ENCODE peak calls at places on chromosomes 13 and 19, in six cellular contexts. One of them, this sample, is unnamed.

GRCh38 chr13:78601124-78601885 is 2.0 kb downstream of the POU4F1 start:
- DNase-seq in mesenchymal stem cell: no peak
- DNase-seq in H1: peak; percentile 65
- DNase-seq in H9: peak; percentile 46
- DNase-seq in mesendoderm: no peak
- DNase-seq in IMR-90: peak; percentile 7
- DNase-seq in this sample: peak; percentile 48

GRCh38 chr13:112616586-112617381 is 28.8 kb upstream of the TUBGCP3 start:
- DNase-seq in IMR-90: peak; percentile 52
- DNase-seq in mesendoderm: peak; percentile 75
- DNase-seq in mesenchymal stem cell: peak; percentile 60
- DNase-seq in H9: peak; percentile 69
- DNase-seq in H1: peak; percentile 53
- DNase-seq in this sample: no peak

GRCh38 chr19:56294557-56294956 is 20.1 kb downstream of the ZSCAN5A start:
- DNase-seq in IMR-90: peak; percentile 15
- DNase-seq in H9: no peak
- DNase-seq in mesenchymal stem cell: no peak
- DNase-seq in H1: no peak
- DNase-seq in mesendoderm: no peak
- DNase-seq in this sample: no peak

GRCh38 chr19:15962319-15962718 is 13.5 kb downstream of the OR10H4 start:
- DNase-seq in H9: no peak
- DNase-seq in H1: no peak
- DNase-seq in mesendoderm: no peak
- DNase-seq in mesenchymal stem cell: no peak
- DNase-seq in IMR-90: no peak
- DNase-seq in this sample: no peak

GRCh38 chr19:52566588-52566987 is 3.5 kb upstream of the ZNF701 start:
- DNase-seq in mesendoderm: peak; percentile 54
- DNase-seq in IMR-90: peak; percentile 84
- DNase-seq in H1: no peak
- DNase-seq in H9: no peak
- DNase-seq in mesenchymal stem cell: peak; percentile 84
- DNase-seq in this sample: no peak

GRCh38 chr13:98717256-98717655 is 35.2 kb downstream of the SLC15A1 start:
- DNase-seq in IMR-90: no peak
- DNase-seq in mesendoderm: no peak
- DNase-seq in H1: no peak
- DNase-seq in H9: no peak
- DNase-seq in mesenchymal stem cell: no peak
- DNase-seq in this sample: no peak

GRCh38 chr13:40316301-40316700 is 350.1 kb downstream of the FOXO1 start:
- DNase-seq in mesendoderm: no peak
- DNase-seq in IMR-90: no peak
- DNase-seq in H1: no peak
- DNase-seq in mesenchymal stem cell: no peak
- DNase-seq in H9: no peak
- DNase-seq in this sample: no peak

GRCh38 chr19:1910169-1910568 is 5.0 kb downstream of the ADAT3 start:
- DNase-seq in IMR-90: peak; percentile 20
- DNase-seq in mesenchymal stem cell: peak; percentile 56
- DNase-seq in mesendoderm: no peak
- DNase-seq in H1: no peak
- DNase-seq in H9: no peak
- DNase-seq in this sample: no peak

GRCh38 chr13:23087884-23088283 is 92.9 kb upstream of the SGCG start:
- DNase-seq in mesenchymal stem cell: no peak
- DNase-seq in IMR-90: peak; percentile 20
- DNase-seq in H9: peak; percentile 53
- DNase-seq in H1: peak; percentile 69
- DNase-seq in mesendoderm: peak; percentile 72
- DNase-seq in this sample: no peak

GRCh38 chr19:3494559-3494958 is 5.9 kb downstream of the DOHH start:
- DNase-seq in mesendoderm: no peak
- DNase-seq in H1: no peak
- DNase-seq in mesenchymal stem cell: no peak
- DNase-seq in IMR-90: no peak
- DNase-seq in H9: no peak
- DNase-seq in this sample: no peak

GRCh38 chr13:111625526-111626315 is 305.3 kb downstream of the TEX29 start:
- DNase-seq in IMR-90: no peak
- DNase-seq in mesenchymal stem cell: no peak
- DNase-seq in mesendoderm: no peak
- DNase-seq in H9: peak; percentile 10
- DNase-seq in H1: no peak
- DNase-seq in this sample: no peak

GRCh38 chr19:34364830-34365462 is at the start of gene GPI:
- DNase-seq in mesenchymal stem cell: peak; percentile 36
- DNase-seq in H9: peak; percentile 78
- DNase-seq in mesendoderm: peak; percentile 45
- DNase-seq in IMR-90: peak; percentile 24
- DNase-seq in H1: peak; percentile 83
- DNase-seq in this sample: no peak

GRCh38 chr13:54210397-54211050 is 1181.9 kb downstream of the OLFM4 start:
- DNase-seq in mesenchymal stem cell: no peak
- DNase-seq in H9: no peak
- DNase-seq in IMR-90: no peak
- DNase-seq in mesendoderm: peak; percentile 68
- DNase-seq in H1: no peak
- DNase-seq in this sample: no peak

DNA sequence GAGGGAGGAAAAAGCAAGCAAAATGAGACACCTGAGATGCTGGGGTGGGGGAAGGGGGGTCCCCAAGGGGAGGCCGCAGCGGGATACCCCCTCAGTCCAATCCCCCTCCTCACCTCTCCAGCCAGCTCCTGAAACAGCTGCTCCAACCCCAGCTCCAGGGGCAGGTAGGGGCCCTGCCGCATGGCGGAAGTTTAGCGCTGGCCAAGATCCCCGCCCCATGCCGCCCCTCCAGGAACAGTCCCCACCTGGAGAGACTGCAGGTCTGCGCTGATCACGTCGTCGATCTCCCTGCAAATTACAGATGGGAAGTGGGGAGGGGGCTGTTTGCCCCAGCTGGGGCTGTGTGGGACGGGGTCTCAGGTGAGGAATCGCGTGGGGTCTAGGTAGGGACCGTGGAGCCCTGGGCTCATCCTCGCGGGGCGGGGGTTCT is 9.0 kb downstream of the CAPN12 start:
- DNase-seq in IMR-90: no peak
- DNase-seq in H9: peak; percentile 86
- DNase-seq in mesenchymal stem cell: no peak
- DNase-seq in mesendoderm: peak; percentile 82
- DNase-seq in H1: peak; percentile 82
- DNase-seq in this sample: no peak
- H2BK120ac ChIP-seq in IMR-90: no peak overlapping the region
- H2BK120ac ChIP-seq in H9: no peak overlapping the region
- H2BK120ac ChIP-seq in mesenchymal stem cell: no peak overlapping the region
- H2BK120ac ChIP-seq in mesendoderm: no peak overlapping the region
- H2BK120ac ChIP-seq in H1: no peak overlapping the region
- H2BK120ac ChIP-seq in this sample: no peak overlapping the region

GRCh38 chr19:54256250-54257115 is 590 bp downstream of the LILRB5 start:
- DNase-seq in IMR-90: no peak
- DNase-seq in H9: peak; percentile 23
- DNase-seq in H1: peak; percentile 39
- DNase-seq in mesenchymal stem cell: no peak
- DNase-seq in mesendoderm: no peak
- DNase-seq in this sample: no peak

GRCh38 chr19:54262066-54262465 is 5.0 kb upstream of the LILRB5 start:
- DNase-seq in IMR-90: no peak
- DNase-seq in H9: no peak
- DNase-seq in mesenchymal stem cell: no peak
- DNase-seq in mesendoderm: no peak
- DNase-seq in H1: no peak
- DNase-seq in this sample: no peak

GRCh38 chr19:54266133-54266532 is 9.1 kb upstream of the LILRB5 start:
- DNase-seq in mesendoderm: peak; percentile 92
- DNase-seq in mesenchymal stem cell: peak; percentile 52
- DNase-seq in IMR-90: peak; percentile 59
- DNase-seq in H9: peak; percentile 92
- DNase-seq in H1: peak; percentile 99
- DNase-seq in this sample: peak; percentile 88

GRCh38 chr19:54257116-54257480 is at the start of gene LILRB5:
- DNase-seq in H9: no peak
- DNase-seq in IMR-90: no peak
- DNase-seq in H1: peak; percentile 38
- DNase-seq in mesendoderm: no peak
- DNase-seq in mesenchymal stem cell: no peak
- DNase-seq in this sample: no peak

GRCh38 chr19:54262470-54262869 is 5.4 kb upstream of the LILRB5 start:
- DNase-seq in mesendoderm: no peak
- DNase-seq in H1: no peak
- DNase-seq in IMR-90: no peak
- DNase-seq in H9: no peak
- DNase-seq in mesenchymal stem cell: no peak
- DNase-seq in this sample: no peak
- H2BK15ac ChIP-seq in mesendoderm: no peak overlapping the region
- H2BK15ac ChIP-seq in H1: no peak overlapping the region
- H2BK15ac ChIP-seq in IMR-90: no peak overlapping the region
- H2BK15ac ChIP-seq in H9: no peak overlapping the region
- H2BK15ac ChIP-seq in mesenchymal stem cell: no peak overlapping the region
- H2BK15ac ChIP-seq in this sample: peak overlapping the region; percentile 19

DNA sequence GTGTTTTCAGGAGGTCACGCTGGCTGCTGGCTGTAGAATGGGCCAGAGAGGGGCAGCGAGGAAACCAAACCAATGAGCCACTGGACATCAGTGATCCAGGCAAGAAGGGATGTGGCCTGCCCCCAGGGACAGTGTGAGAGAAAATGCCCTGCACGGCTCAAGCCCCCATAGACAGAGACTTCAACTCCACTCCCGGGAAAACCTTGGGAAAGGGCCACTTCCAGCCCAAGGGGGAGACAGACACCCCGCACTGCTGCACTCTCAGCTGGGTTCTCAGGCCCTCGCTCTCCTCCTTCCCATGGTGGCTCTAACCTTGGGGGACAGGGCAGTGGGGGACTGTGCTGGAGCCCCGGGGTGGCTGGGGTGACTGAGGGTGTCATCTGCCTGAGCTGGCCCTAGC is 172.0 kb downstream of the KATNAL1 start:
- DNase-seq in mesendoderm: no peak
- DNase-seq in H9: no peak
- DNase-seq in H1: no peak
- DNase-seq in mesenchymal stem cell: no peak
- DNase-seq in IMR-90: no peak
- DNase-seq in this sample: no peak
- H2BK120ac ChIP-seq in mesendoderm: no peak overlapping the region
- H2BK120ac ChIP-seq in H9: no peak overlapping the region
- H2BK120ac ChIP-seq in H1: no peak overlapping the region
- H2BK120ac ChIP-seq in mesenchymal stem cell: no peak overlapping the region
- H2BK120ac ChIP-seq in IMR-90: no peak overlapping the region
- H2BK120ac ChIP-seq in this sample: no peak overlapping the region

GRCh38 chr13:25902946-25903345 is 148.9 kb downstream of the SHISA2 start:
- DNase-seq in mesendoderm: no peak
- DNase-seq in IMR-90: no peak
- DNase-seq in mesenchymal stem cell: no peak
- DNase-seq in H9: no peak
- DNase-seq in H1: no peak
- DNase-seq in this sample: no peak

GRCh38 chr13:25906211-25906661 is 145.6 kb downstream of the SHISA2 start:
- DNase-seq in H1: no peak
- DNase-seq in H9: no peak
- DNase-seq in IMR-90: no peak
- DNase-seq in mesenchymal stem cell: no peak
- DNase-seq in mesendoderm: no peak
- DNase-seq in this sample: no peak

GRCh38 chr13:25908390-25908789 is 143.4 kb downstream of the SHISA2 start:
- DNase-seq in mesendoderm: peak; percentile 36
- DNase-seq in H9: no peak
- DNase-seq in H1: no peak
- DNase-seq in IMR-90: no peak
- DNase-seq in mesenchymal stem cell: no peak
- DNase-seq in this sample: peak; percentile 21

GRCh38 chr13:25904830-25905229 is 147.0 kb downstream of the SHISA2 start:
- DNase-seq in H9: no peak
- DNase-seq in mesendoderm: no peak
- DNase-seq in H1: no peak
- DNase-seq in mesenchymal stem cell: no peak
- DNase-seq in IMR-90: no peak
- DNase-seq in this sample: no peak

DNA sequence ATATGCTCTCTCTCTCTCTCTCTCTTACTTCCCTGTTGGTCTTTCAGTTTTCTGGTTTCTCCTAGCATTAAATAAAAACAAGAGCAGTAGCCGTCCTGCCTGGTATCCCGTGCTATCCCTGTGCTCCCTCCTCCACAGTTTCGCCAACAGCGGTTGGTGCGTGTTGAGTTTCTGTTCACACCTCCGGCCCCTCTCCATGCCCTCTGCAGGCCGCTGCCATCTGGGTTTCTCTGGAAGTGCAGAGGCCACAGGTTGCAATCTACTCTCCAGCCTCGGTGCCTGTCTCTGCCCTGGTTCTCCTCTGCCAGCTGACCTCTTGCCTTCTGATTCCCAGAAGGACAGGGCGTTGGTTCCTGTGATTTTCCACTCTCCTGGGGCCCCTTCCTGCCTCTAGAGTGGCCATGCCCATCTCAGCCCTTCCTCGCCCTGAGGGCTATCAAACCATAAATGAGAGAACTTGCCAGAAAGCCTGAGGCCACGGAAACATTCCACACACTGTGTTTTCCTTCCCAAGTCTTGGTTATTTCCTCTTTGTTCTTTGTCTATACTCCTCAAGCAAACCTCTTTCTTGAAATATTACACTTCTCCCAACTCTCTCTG is 146.3 kb downstream of the SHISA2 start:
- DNase-seq in mesendoderm: peak; percentile 21
- DNase-seq in H9: no peak
- DNase-seq in mesenchymal stem cell: no peak
- DNase-seq in H1: no peak
- DNase-seq in IMR-90: no peak
- DNase-seq in this sample: no peak
- H2BK15ac ChIP-seq in mesendoderm: no peak overlapping the region
- H2BK15ac ChIP-seq in H9: no peak overlapping the region
- H2BK15ac ChIP-seq in mesenchymal stem cell: peak overlapping the region; percentile 3
- H2BK15ac ChIP-seq in H1: peak overlapping the region; percentile 76
- H2BK15ac ChIP-seq in IMR-90: no peak overlapping the region
- H2BK15ac ChIP-seq in this sample: peak overlapping the region; percentile 2

GRCh38 chr19:54883228-54883627 is 9.2 kb downstream of the FCAR start:
- DNase-seq in mesendoderm: no peak
- DNase-seq in mesenchymal stem cell: no peak
- DNase-seq in H9: no peak
- DNase-seq in IMR-90: no peak
- DNase-seq in H1: no peak
- DNase-seq in this sample: no peak

GRCh38 chr19:54881884-54882283 is 7.8 kb downstream of the FCAR start:
- DNase-seq in mesenchymal stem cell: no peak
- DNase-seq in H9: no peak
- DNase-seq in H1: no peak
- DNase-seq in IMR-90: no peak
- DNase-seq in mesendoderm: no peak
- DNase-seq in this sample: no peak

DNA sequence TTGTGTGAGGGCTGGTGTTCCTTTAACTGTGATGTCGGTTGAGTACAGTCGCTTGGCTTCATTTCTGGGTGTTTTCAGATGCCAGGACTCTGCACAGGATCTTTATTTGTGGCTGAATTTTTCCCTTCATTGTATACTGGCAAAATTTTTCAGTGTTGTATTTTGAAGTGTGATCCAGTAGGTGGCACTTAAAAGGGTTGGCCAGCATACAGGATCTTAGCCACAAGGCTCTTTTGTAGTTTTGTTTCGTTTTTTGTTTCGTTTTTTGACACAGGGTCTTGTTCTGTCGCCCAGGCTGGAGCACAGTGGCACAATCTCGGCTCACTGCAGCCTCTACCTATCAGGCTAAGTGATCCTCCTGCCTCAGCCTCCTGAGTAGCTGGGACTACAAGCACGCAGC is 8.7 kb downstream of the FCAR start:
- DNase-seq in mesendoderm: peak; percentile 28
- DNase-seq in mesenchymal stem cell: no peak
- DNase-seq in H1: no peak
- DNase-seq in H9: no peak
- DNase-seq in IMR-90: no peak
- DNase-seq in this sample: no peak
- H2BK120ac ChIP-seq in mesendoderm: no peak overlapping the region
- H2BK120ac ChIP-seq in mesenchymal stem cell: no peak overlapping the region
- H2BK120ac ChIP-seq in H1: no peak overlapping the region
- H2BK120ac ChIP-seq in H9: no peak overlapping the region
- H2BK120ac ChIP-seq in IMR-90: no peak overlapping the region
- H2BK120ac ChIP-seq in this sample: no peak overlapping the region